ENCODE peak calls at places on chromosomes 3 and 15, in five cellular contexts. One of them, this sample, is unnamed.

GRCh38 chr15:99062226-99062625 is 42.7 kb upstream of the SYNM start:
- DNase-seq in endothelial cell: no peak
- DNase-seq in astrocyte of the spinal cord: no peak
- DNase-seq in cardiac muscle cell: no peak
- DNase-seq in A549: no peak
- DNase-seq in this sample: no peak

GRCh38 chr15:25180606-25181289 is 226.0 kb downstream of the SNRPN start:
- DNase-seq in endothelial cell: no peak
- DNase-seq in astrocyte of the spinal cord: no peak
- DNase-seq in cardiac muscle cell: no peak
- DNase-seq in A549: no peak
- DNase-seq in this sample: no peak

GRCh38 chr3:58120075-58120812 is 90.5 kb downstream of the DNASE1L3 start:
- DNase-seq in endothelial cell: no peak
- DNase-seq in astrocyte of the spinal cord: no peak
- DNase-seq in cardiac muscle cell: peak
- DNase-seq in A549: no peak
- DNase-seq in this sample: no peak

GRCh38 chr15:40929730-40930429 is 740 bp downstream of the DLL4 start:
- DNase-seq in endothelial cell: no peak
- DNase-seq in astrocyte of the spinal cord: peak
- DNase-seq in cardiac muscle cell: peak
- DNase-seq in A549: peak
- DNase-seq in this sample: no peak

GRCh38 chr3:1469687-1470086 is 376.9 kb downstream of the CNTN6 start:
- DNase-seq in endothelial cell: no peak
- DNase-seq in astrocyte of the spinal cord: no peak
- DNase-seq in cardiac muscle cell: no peak
- DNase-seq in A549: no peak
- DNase-seq in this sample: no peak

GRCh38 chr15:90035835-90036220 is 34.7 kb downstream of the ZNF710 start:
- DNase-seq in endothelial cell: no peak
- DNase-seq in astrocyte of the spinal cord: no peak
- DNase-seq in cardiac muscle cell: no peak
- DNase-seq in A549: no peak
- DNase-seq in this sample: no peak

GRCh38 chr3:125146601-125147490 is 65.7 kb downstream of the SLC12A8 start:
- DNase-seq in endothelial cell: no peak
- DNase-seq in astrocyte of the spinal cord: no peak
- DNase-seq in cardiac muscle cell: no peak
- DNase-seq in A549: no peak
- DNase-seq in this sample: no peak

GRCh38 chr3:65837604-65838003 is 201.1 kb downstream of the MAGI1 start:
- DNase-seq in endothelial cell: no peak
- DNase-seq in astrocyte of the spinal cord: no peak
- DNase-seq in cardiac muscle cell: no peak
- DNase-seq in A549: no peak
- DNase-seq in this sample: no peak

GRCh38 chr15:100810229-100810628 is 69.4 kb upstream of the ALDH1A3 start:
- DNase-seq in endothelial cell: no peak
- DNase-seq in astrocyte of the spinal cord: no peak
- DNase-seq in cardiac muscle cell: no peak
- DNase-seq in A549: no peak
- DNase-seq in this sample: no peak

GRCh38 chr3:11522398-11522715 is 121.4 kb downstream of the VGLL4 start:
- DNase-seq in endothelial cell: no peak
- DNase-seq in astrocyte of the spinal cord: peak
- DNase-seq in cardiac muscle cell: no peak
- DNase-seq in A549: no peak
- DNase-seq in this sample: no peak

DNA sequence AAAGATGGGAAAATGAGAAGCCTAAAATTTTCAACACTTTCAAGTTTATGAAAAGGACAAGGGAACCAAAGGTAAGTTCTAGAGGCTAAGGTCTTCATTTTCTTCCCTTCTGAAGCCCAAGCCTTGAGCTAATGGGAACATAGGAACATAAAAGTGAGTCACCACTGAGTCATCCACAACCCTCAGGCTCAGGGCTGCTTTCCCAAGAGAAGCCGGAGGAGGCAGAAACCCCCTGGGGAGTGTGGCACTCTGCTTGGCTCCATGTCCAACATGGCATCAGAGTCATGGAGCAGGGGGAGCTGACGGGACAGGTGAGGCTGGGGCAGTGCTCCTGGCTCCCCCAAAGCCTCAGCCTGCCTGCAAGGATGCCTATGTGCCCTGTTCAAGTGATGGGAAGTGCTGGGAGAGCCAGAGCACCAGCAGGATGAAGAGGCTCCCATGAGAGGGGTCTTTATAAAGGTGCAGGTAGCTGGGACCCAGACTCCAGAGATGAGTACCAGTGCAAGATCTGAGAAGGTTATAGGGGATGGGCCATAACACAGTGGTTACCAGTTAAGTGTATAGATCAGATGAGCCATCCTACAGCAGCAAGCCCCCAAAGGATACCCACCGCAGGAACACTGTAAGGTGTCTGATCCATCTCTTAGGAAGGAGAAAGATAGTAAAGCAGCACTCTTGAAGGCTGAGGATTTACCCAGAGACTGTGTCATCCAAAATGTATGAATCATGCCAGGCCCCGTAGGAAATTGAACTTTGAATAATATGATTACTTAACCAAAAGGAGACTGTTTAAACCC is 31.8 kb upstream of the RYR3 start:
- DNase-seq in endothelial cell: no peak
- DNase-seq in astrocyte of the spinal cord: peak
- DNase-seq in cardiac muscle cell: peak
- DNase-seq in A549: peak
- DNase-seq in this sample: peak
- TF ChIP-seq CTCF in endothelial cell: no peak
- TF ChIP-seq CTCF in astrocyte of the spinal cord: no peak
- TF ChIP-seq CTCF in cardiac muscle cell: no peak
- TF ChIP-seq CTCF in A549: no peak
- TF ChIP-seq CTCF in this sample: no peak

GRCh38 chr3:180646187-180646790 is 33.0 kb downstream of the CCDC39 start:
- DNase-seq in endothelial cell: no peak
- DNase-seq in astrocyte of the spinal cord: no peak
- DNase-seq in cardiac muscle cell: no peak
- DNase-seq in A549: peak
- DNase-seq in this sample: no peak
- TF ChIP-seq CTCF in endothelial cell: peak
- TF ChIP-seq CTCF in astrocyte of the spinal cord: peak
- TF ChIP-seq CTCF in cardiac muscle cell: peak
- TF ChIP-seq CTCF in A549: no peak
- TF ChIP-seq CTCF in this sample: peak

GRCh38 chr3:61169621-61170251 is 81.5 kb downstream of the FHIT start:
- DNase-seq in endothelial cell: no peak
- DNase-seq in astrocyte of the spinal cord: no peak
- DNase-seq in cardiac muscle cell: no peak
- DNase-seq in A549: no peak
- DNase-seq in this sample: no peak

GRCh38 chr3:61177450-61177849 is 73.8 kb downstream of the FHIT start:
- DNase-seq in endothelial cell: no peak
- DNase-seq in astrocyte of the spinal cord: no peak
- DNase-seq in cardiac muscle cell: no peak
- DNase-seq in A549: no peak
- DNase-seq in this sample: no peak

GRCh38 chr3:61168286-61168685 is 83.0 kb downstream of the FHIT start:
- DNase-seq in endothelial cell: no peak
- DNase-seq in astrocyte of the spinal cord: no peak
- DNase-seq in cardiac muscle cell: no peak
- DNase-seq in A549: no peak
- DNase-seq in this sample: no peak

GRCh38 chr3:61173685-61174084 is 77.6 kb downstream of the FHIT start:
- DNase-seq in endothelial cell: no peak
- DNase-seq in astrocyte of the spinal cord: peak
- DNase-seq in cardiac muscle cell: no peak
- DNase-seq in A549: no peak
- DNase-seq in this sample: no peak

GRCh38 chr3:61172684-61173083 is 78.6 kb downstream of the FHIT start:
- DNase-seq in endothelial cell: peak
- DNase-seq in astrocyte of the spinal cord: no peak
- DNase-seq in cardiac muscle cell: no peak
- DNase-seq in A549: no peak
- DNase-seq in this sample: peak
- TF ChIP-seq CTCF in endothelial cell: peak
- TF ChIP-seq CTCF in astrocyte of the spinal cord: no peak
- TF ChIP-seq CTCF in cardiac muscle cell: no peak
- TF ChIP-seq CTCF in A549: no peak
- TF ChIP-seq CTCF in this sample: peak

DNA sequence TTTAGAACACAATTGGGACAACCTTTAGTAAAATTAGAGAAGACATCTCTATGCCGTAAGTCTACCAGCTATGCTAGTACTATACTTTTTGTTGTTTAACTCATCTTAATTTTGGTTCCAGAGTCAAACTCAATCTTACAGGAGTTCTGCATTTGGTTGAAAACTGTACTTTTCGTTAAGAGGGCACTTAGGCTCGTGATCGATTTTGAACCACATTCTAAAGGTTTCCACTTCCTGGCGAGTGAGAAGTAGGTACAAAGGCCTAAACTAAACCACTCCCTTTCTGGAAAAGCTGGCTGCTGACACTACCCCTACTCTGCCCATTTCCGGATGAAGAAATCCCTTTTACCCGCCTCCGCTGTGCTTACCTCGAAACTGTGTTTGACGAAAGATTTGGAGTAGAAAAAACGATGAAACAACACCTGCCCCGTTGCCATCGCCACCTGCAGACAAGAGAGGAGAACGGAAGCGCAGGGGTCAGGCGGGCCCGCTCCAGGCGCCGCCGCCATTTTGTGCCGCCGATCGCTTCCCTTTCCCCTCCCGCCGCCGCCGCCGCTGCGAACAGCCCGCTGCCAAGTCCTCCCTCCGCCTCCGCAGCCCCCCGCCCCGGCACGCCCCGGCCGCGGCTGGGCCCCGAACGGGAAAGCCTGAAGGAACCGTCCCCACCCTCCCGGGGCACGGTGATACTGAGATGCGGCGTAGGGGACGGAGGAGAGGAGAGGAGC is 748 bp downstream of the CCNL1 start:
- DNase-seq in endothelial cell: peak
- DNase-seq in astrocyte of the spinal cord: peak
- DNase-seq in cardiac muscle cell: peak
- DNase-seq in A549: peak
- DNase-seq in this sample: peak
- TF ChIP-seq CTCF in endothelial cell: no peak
- TF ChIP-seq CTCF in astrocyte of the spinal cord: peak
- TF ChIP-seq CTCF in cardiac muscle cell: no peak
- TF ChIP-seq CTCF in A549: no peak
- TF ChIP-seq CTCF in this sample: peak

GRCh38 chr3:182136008-182136910 is 424.5 kb downstream of the SOX2 start:
- DNase-seq in endothelial cell: no peak
- DNase-seq in astrocyte of the spinal cord: no peak
- DNase-seq in cardiac muscle cell: no peak
- DNase-seq in A549: peak
- DNase-seq in this sample: no peak

GRCh38 chr3:182142928-182143327 is 431.2 kb downstream of the SOX2 start:
- DNase-seq in endothelial cell: no peak
- DNase-seq in astrocyte of the spinal cord: no peak
- DNase-seq in cardiac muscle cell: no peak
- DNase-seq in A549: no peak
- DNase-seq in this sample: peak

GRCh38 chr3:182143903-182144302 is 432.2 kb downstream of the SOX2 start:
- DNase-seq in endothelial cell: no peak
- DNase-seq in astrocyte of the spinal cord: no peak
- DNase-seq in cardiac muscle cell: no peak
- DNase-seq in A549: no peak
- DNase-seq in this sample: no peak

GRCh38 chr3:182138388-182138787 is 426.7 kb downstream of the SOX2 start:
- DNase-seq in endothelial cell: no peak
- DNase-seq in astrocyte of the spinal cord: no peak
- DNase-seq in cardiac muscle cell: no peak
- DNase-seq in A549: no peak
- DNase-seq in this sample: no peak

GRCh38 chr3:182139627-182140357 is 428.1 kb downstream of the SOX2 start:
- DNase-seq in endothelial cell: no peak
- DNase-seq in astrocyte of the spinal cord: no peak
- DNase-seq in cardiac muscle cell: no peak
- DNase-seq in A549: no peak
- DNase-seq in this sample: peak
- TF ChIP-seq CTCF in endothelial cell: peak
- TF ChIP-seq CTCF in astrocyte of the spinal cord: no peak
- TF ChIP-seq CTCF in cardiac muscle cell: no peak
- TF ChIP-seq CTCF in A549: no peak
- TF ChIP-seq CTCF in this sample: peak

GRCh38 chr3:61521229-61521628 is 40.1 kb upstream of the PTPRG start:
- DNase-seq in endothelial cell: no peak
- DNase-seq in astrocyte of the spinal cord: no peak
- DNase-seq in cardiac muscle cell: no peak
- DNase-seq in A549: no peak
- DNase-seq in this sample: peak
- TF ChIP-seq CTCF in endothelial cell: no peak
- TF ChIP-seq CTCF in astrocyte of the spinal cord: no peak
- TF ChIP-seq CTCF in cardiac muscle cell: no peak
- TF ChIP-seq CTCF in A549: no peak
- TF ChIP-seq CTCF in this sample: no peak

DNA sequence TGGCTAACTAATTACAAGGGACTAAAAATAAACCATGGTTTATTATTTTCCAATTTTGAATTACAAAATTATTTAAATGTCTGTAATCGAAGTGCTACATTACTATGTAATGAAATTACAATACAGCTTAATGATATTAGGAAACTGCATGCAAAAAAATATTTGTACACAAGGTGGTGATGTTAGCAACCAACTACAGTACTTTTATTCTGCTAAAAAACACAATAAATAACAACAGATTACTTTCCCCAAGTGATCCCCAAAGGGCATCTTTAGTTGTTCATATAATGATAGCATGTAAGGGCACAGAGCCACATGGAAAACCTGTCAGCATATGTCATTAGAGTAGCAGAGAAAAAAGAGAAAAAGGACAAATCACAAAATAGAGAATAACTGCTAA is 147.5 kb upstream of the SOX2 start:
- DNase-seq in endothelial cell: no peak
- DNase-seq in astrocyte of the spinal cord: no peak
- DNase-seq in cardiac muscle cell: no peak
- DNase-seq in A549: no peak
- DNase-seq in this sample: no peak
- TF ChIP-seq CTCF in endothelial cell: no peak
- TF ChIP-seq CTCF in astrocyte of the spinal cord: no peak
- TF ChIP-seq CTCF in cardiac muscle cell: no peak
- TF ChIP-seq CTCF in A549: no peak
- TF ChIP-seq CTCF in this sample: no peak